ENCODE peak calls at places on chromosomes 3 and 15, in six cellular contexts. One of them, this sample, is unnamed.

GRCh38 chr15:36590838-36591237 is 11.4 kb downstream of the CDIN1 start:
- DNase-seq in tibial nerve: no peak
- DNase-seq in ovary: no peak
- DNase-seq in foreskin keratinocyte: peak
- DNase-seq in dorsolateral prefrontal cortex: no peak
- DNase-seq in gastrocnemius medialis: no peak
- DNase-seq in this sample: no peak

GRCh38 chr3:128491071-128491899 is 1.7 kb downstream of the GATA2 start:
- DNase-seq in dorsolateral prefrontal cortex: peak
- DNase-seq in tibial nerve: no peak
- DNase-seq in ovary: no peak
- DNase-seq in foreskin keratinocyte: no peak
- DNase-seq in gastrocnemius medialis: no peak
- DNase-seq in this sample: no peak

GRCh38 chr3:124615896-124616543 is 114.2 kb upstream of the UMPS start:
- DNase-seq in tibial nerve: no peak
- DNase-seq in foreskin keratinocyte: no peak
- DNase-seq in ovary: no peak
- DNase-seq in gastrocnemius medialis: peak
- DNase-seq in dorsolateral prefrontal cortex: no peak
- DNase-seq in this sample: no peak

GRCh38 chr3:174377684-174378083 is 481.4 kb upstream of the NAALADL2 start:
- DNase-seq in ovary: no peak
- DNase-seq in foreskin keratinocyte: no peak
- DNase-seq in dorsolateral prefrontal cortex: no peak
- DNase-seq in tibial nerve: no peak
- DNase-seq in gastrocnemius medialis: no peak
- DNase-seq in this sample: no peak

GRCh38 chr3:102143536-102143935 is 291.3 kb upstream of the ZPLD1 start:
- DNase-seq in ovary: no peak
- DNase-seq in gastrocnemius medialis: no peak
- DNase-seq in foreskin keratinocyte: no peak
- DNase-seq in tibial nerve: no peak
- DNase-seq in dorsolateral prefrontal cortex: no peak
- DNase-seq in this sample: no peak

GRCh38 chr3:32436816-32437189 is 45.1 kb downstream of the CMTM7 start:
- DNase-seq in gastrocnemius medialis: no peak
- DNase-seq in ovary: no peak
- DNase-seq in foreskin keratinocyte: no peak
- DNase-seq in tibial nerve: no peak
- DNase-seq in dorsolateral prefrontal cortex: no peak
- DNase-seq in this sample: no peak

GRCh38 chr3:196175717-196176116 is 35.5 kb downstream of the ZDHHC19 start:
- DNase-seq in ovary: no peak
- DNase-seq in tibial nerve: no peak
- DNase-seq in gastrocnemius medialis: no peak
- DNase-seq in foreskin keratinocyte: no peak
- DNase-seq in dorsolateral prefrontal cortex: no peak
- DNase-seq in this sample: no peak

GRCh38 chr3:197866035-197866434 is 75.0 kb downstream of the LRCH3 start:
- DNase-seq in gastrocnemius medialis: no peak
- DNase-seq in ovary: no peak
- DNase-seq in tibial nerve: no peak
- DNase-seq in foreskin keratinocyte: no peak
- DNase-seq in dorsolateral prefrontal cortex: no peak
- DNase-seq in this sample: no peak

GRCh38 chr15:85865070-85865684 is 70.5 kb upstream of the KLHL25 start:
- DNase-seq in dorsolateral prefrontal cortex: peak
- DNase-seq in ovary: no peak
- DNase-seq in tibial nerve: no peak
- DNase-seq in gastrocnemius medialis: no peak
- DNase-seq in foreskin keratinocyte: no peak
- DNase-seq in this sample: peak

GRCh38 chr3:119524931-119525662 is 26.8 kb downstream of the TIMMDC1 start:
- DNase-seq in foreskin keratinocyte: no peak
- DNase-seq in gastrocnemius medialis: no peak
- DNase-seq in ovary: no peak
- DNase-seq in tibial nerve: peak
- DNase-seq in dorsolateral prefrontal cortex: no peak
- DNase-seq in this sample: no peak

GRCh38 chr3:141076821-141077571 is 25.8 kb downstream of the SPSB4 start:
- DNase-seq in foreskin keratinocyte: no peak
- DNase-seq in ovary: peak
- DNase-seq in dorsolateral prefrontal cortex: peak
- DNase-seq in gastrocnemius medialis: no peak
- DNase-seq in tibial nerve: peak
- DNase-seq in this sample: no peak

DNA sequence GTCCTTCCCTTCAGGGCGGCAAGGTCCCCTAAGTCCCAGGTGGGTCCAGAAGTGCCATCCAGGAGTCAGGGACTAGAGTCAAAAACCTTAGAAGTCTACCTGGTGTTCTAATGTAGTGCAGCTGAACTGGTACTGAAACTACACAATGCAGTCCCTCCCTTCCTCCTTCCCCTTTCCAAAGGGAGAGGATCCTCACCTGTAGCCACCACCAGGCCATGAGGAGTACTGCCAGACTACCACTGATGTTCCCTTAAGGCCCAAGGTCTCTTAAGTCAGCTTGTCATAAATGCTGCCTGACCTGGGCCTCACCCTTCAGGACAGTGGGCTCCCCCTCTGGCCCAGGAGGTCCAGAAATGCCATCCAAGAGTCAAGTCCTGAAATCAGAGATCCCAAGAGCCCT is 98.9 kb downstream of the ULK4 start:
- DNase-seq in ovary: no peak
- DNase-seq in foreskin keratinocyte: no peak
- DNase-seq in tibial nerve: no peak
- DNase-seq in gastrocnemius medialis: no peak
- DNase-seq in dorsolateral prefrontal cortex: no peak
- DNase-seq in this sample: no peak
- TF ChIP-seq CTCF in ovary: no peak
- TF ChIP-seq CTCF in foreskin keratinocyte: peak
- TF ChIP-seq CTCF in tibial nerve: no peak
- TF ChIP-seq CTCF in gastrocnemius medialis: no peak
- TF ChIP-seq CTCF in dorsolateral prefrontal cortex: no peak
- TF ChIP-seq CTCF in this sample: no peak

GRCh38 chr3:37787027-37787868 is 74.4 kb upstream of the CTDSPL start:
- DNase-seq in dorsolateral prefrontal cortex: no peak
- DNase-seq in gastrocnemius medialis: no peak
- DNase-seq in tibial nerve: no peak
- DNase-seq in foreskin keratinocyte: no peak
- DNase-seq in ovary: no peak
- DNase-seq in this sample: no peak

GRCh38 chr3:37785718-37786117 is 76.0 kb upstream of the CTDSPL start:
- DNase-seq in foreskin keratinocyte: no peak
- DNase-seq in tibial nerve: no peak
- DNase-seq in dorsolateral prefrontal cortex: no peak
- DNase-seq in gastrocnemius medialis: no peak
- DNase-seq in ovary: no peak
- DNase-seq in this sample: no peak
- H3K27ac ChIP-seq in foreskin keratinocyte: no peak
- H3K27ac ChIP-seq in tibial nerve: no peak
- H3K27ac ChIP-seq in dorsolateral prefrontal cortex: no peak
- H3K27ac ChIP-seq in gastrocnemius medialis: no peak
- H3K27ac ChIP-seq in ovary: no peak
- H3K27ac ChIP-seq in this sample: no peak

GRCh38 chr3:36957072-36957471 is 12.2 kb upstream of the TRANK1 start:
- DNase-seq in ovary: no peak
- DNase-seq in dorsolateral prefrontal cortex: no peak
- DNase-seq in tibial nerve: no peak
- DNase-seq in foreskin keratinocyte: no peak
- DNase-seq in gastrocnemius medialis: no peak
- DNase-seq in this sample: no peak
- TF ChIP-seq CTCF in ovary: no peak
- TF ChIP-seq CTCF in dorsolateral prefrontal cortex: no peak
- TF ChIP-seq CTCF in tibial nerve: no peak
- TF ChIP-seq CTCF in foreskin keratinocyte: no peak
- TF ChIP-seq CTCF in gastrocnemius medialis: no peak
- TF ChIP-seq CTCF in this sample: no peak

DNA sequence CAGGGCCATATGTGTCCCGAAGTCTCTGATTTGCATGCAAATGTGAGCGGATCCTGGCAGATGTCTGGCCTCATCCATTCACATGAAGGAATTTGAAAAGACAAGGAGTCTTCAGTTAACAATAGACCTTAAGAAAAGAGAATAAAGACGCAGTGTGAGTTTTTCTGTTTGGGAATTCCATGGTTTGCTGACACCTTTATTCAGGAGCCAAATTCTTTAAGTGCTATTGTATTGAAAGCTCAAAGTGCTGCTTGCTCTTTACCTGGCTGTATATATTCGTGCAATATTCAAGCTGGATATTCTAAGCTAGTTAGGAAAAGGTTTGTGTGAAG is 2.2 kb downstream of the LRRN1 start:
- DNase-seq in ovary: no peak
- DNase-seq in tibial nerve: no peak
- DNase-seq in gastrocnemius medialis: no peak
- DNase-seq in foreskin keratinocyte: no peak
- DNase-seq in dorsolateral prefrontal cortex: no peak
- DNase-seq in this sample: no peak
- H3K27ac ChIP-seq in ovary: no peak
- H3K27ac ChIP-seq in tibial nerve: no peak
- H3K27ac ChIP-seq in gastrocnemius medialis: peak
- H3K27ac ChIP-seq in foreskin keratinocyte: no peak
- H3K27ac ChIP-seq in dorsolateral prefrontal cortex: no peak
- H3K27ac ChIP-seq in this sample: no peak

GRCh38 chr15:67781907-67782559 is 43.3 kb upstream of the SKOR1 start:
- DNase-seq in tibial nerve: no peak
- DNase-seq in ovary: no peak
- DNase-seq in gastrocnemius medialis: no peak
- DNase-seq in dorsolateral prefrontal cortex: no peak
- DNase-seq in foreskin keratinocyte: no peak
- DNase-seq in this sample: no peak

GRCh38 chr15:67784856-67785430 is 40.4 kb upstream of the SKOR1 start:
- DNase-seq in tibial nerve: no peak
- DNase-seq in foreskin keratinocyte: no peak
- DNase-seq in ovary: no peak
- DNase-seq in dorsolateral prefrontal cortex: no peak
- DNase-seq in gastrocnemius medialis: no peak
- DNase-seq in this sample: no peak

GRCh38 chr15:67784057-67784781 is 41.1 kb upstream of the SKOR1 start:
- DNase-seq in dorsolateral prefrontal cortex: no peak
- DNase-seq in foreskin keratinocyte: no peak
- DNase-seq in tibial nerve: no peak
- DNase-seq in ovary: no peak
- DNase-seq in gastrocnemius medialis: no peak
- DNase-seq in this sample: no peak

GRCh38 chr15:67782592-67782991 is 42.7 kb upstream of the SKOR1 start:
- DNase-seq in tibial nerve: no peak
- DNase-seq in ovary: no peak
- DNase-seq in dorsolateral prefrontal cortex: no peak
- DNase-seq in foreskin keratinocyte: no peak
- DNase-seq in gastrocnemius medialis: no peak
- DNase-seq in this sample: no peak

GRCh38 chr15:67783303-67783702 is 42.0 kb upstream of the SKOR1 start:
- DNase-seq in gastrocnemius medialis: no peak
- DNase-seq in dorsolateral prefrontal cortex: no peak
- DNase-seq in ovary: no peak
- DNase-seq in foreskin keratinocyte: no peak
- DNase-seq in tibial nerve: no peak
- DNase-seq in this sample: no peak
- TF ChIP-seq CTCF in gastrocnemius medialis: no peak
- TF ChIP-seq CTCF in dorsolateral prefrontal cortex: no peak
- TF ChIP-seq CTCF in ovary: no peak
- TF ChIP-seq CTCF in foreskin keratinocyte: no peak
- TF ChIP-seq CTCF in tibial nerve: no peak
- TF ChIP-seq CTCF in this sample: no peak

GRCh38 chr15:84634228-84634837 is 19.8 kb downstream of the WDR73 start:
- DNase-seq in gastrocnemius medialis: no peak
- DNase-seq in ovary: no peak
- DNase-seq in dorsolateral prefrontal cortex: no peak
- DNase-seq in tibial nerve: no peak
- DNase-seq in foreskin keratinocyte: no peak
- DNase-seq in this sample: no peak
- H3K27ac ChIP-seq in gastrocnemius medialis: peak
- H3K27ac ChIP-seq in ovary: peak
- H3K27ac ChIP-seq in dorsolateral prefrontal cortex: peak
- H3K27ac ChIP-seq in tibial nerve: peak
- H3K27ac ChIP-seq in foreskin keratinocyte: no peak
- H3K27ac ChIP-seq in this sample: peak

This sample was measured in RWPE1.